ENCODE peak calls at places on chromosome 17, in four cellular contexts. M is NCI-H2081; B is posterior vena cava; F is CD4-positive, alpha-beta memory T cell. U is an unnamed sample.

GRCh38 chr17:8326591-8327583 is 12.8 kb upstream of the ODF4 start:
- DNase-seq in M (no peak), F (peak), B (no peak), U (peak)

GRCh38 chr17:14739656-14740431 is 439.0 kb downstream of the HS3ST3B1 start:
- DNase-seq in M (no peak), F (no peak), B (no peak), U (no peak)

GRCh38 chr17:75830168-75831031 is 13.8 kb downstream of the UNC13D start:
- DNase-seq in B (no peak), M (no peak), F (no peak), U (no peak)

GRCh38 chr17:79012563-79013134 is 3.1 kb upstream of the CANT1 start:
- DNase-seq in B (no peak), M (no peak), F (no peak), U (no peak)

GRCh38 chr17:80422276-80422675 is 7.3 kb downstream of the ENDOV start:
- DNase-seq in F (no peak), M (no peak), B (peak), U (no peak)

GRCh38 chr17:19724501-19725420 is 8.4 kb upstream of the SLC47A2 start:
- DNase-seq in F (peak), M (no peak), B (peak), U (peak)

GRCh38 chr17:73683788-73684582 is 39.7 kb upstream of the SDK2 start:
- DNase-seq in F (no peak), M (no peak), B (no peak), U (no peak)

GRCh38 chr17:57033296-57033695 is 51.8 kb upstream of the AKAP1 start:
- DNase-seq in B (no peak), F (no peak), M (no peak), U (no peak)

GRCh38 chr17:72126575-72127486 is 6.0 kb downstream of the SOX9 start:
- DNase-seq in B (no peak), F (no peak), M (no peak), U (no peak)

GRCh38 chr17:47844814-47845453 is 3.9 kb upstream of the SCRN2 start:
- DNase-seq in F (no peak), B (no peak), M (no peak), U (no peak)

GRCh38 chr17:45223541-45224528 is 2.1 kb downstream of the FMNL1 start:
- DNase-seq in M (no peak), B (no peak), F (peak), U (no peak)

GRCh38 chr17:29760279-29760721 is 137.6 kb upstream of the CORO6 start:
- DNase-seq in B (no peak), F (peak), M (no peak), U (peak)

U was measured in activated effector memory CD4-positive, alpha-beta T cell treated with Interleukin-2 at 50 U/mL for 16 hours.